ENCODE peak calls at places on chromosome 6, in seven cellular contexts. H is effector memory CD4-positive, alpha-beta T cell; E is kidney; C is Peyer's patch; U is lower lobe of right lung; F is cardiac muscle cell; N is spleen. O is an unnamed sample.

GRCh38 chr6:152948150-152948768 is 34.6 kb downstream of the FBXO5 start:
- DNase-seq in U (no peak), C (no peak), E (no peak), H (no peak), F (peak; percentile 68), N (no peak), O (no peak)

GRCh38 chr6:12555781-12556180 is 160.8 kb upstream of the PHACTR1 start:
- DNase-seq in E (no peak), C (no peak), N (no peak), F (no peak), U (no peak), H (no peak), O (no peak)

GRCh38 chr6:15247750-15248450 is 2.0 kb downstream of the JARID2 start:
- DNase-seq in C (peak; percentile 52), U (peak; percentile 80), F (peak; percentile 70), E (peak; percentile 90), N (peak; percentile 92), H (peak; percentile 18), O (peak; percentile 77)

GRCh38 chr6:36793913-36794703 is 45.1 kb downstream of the CPNE5 start:
- DNase-seq in E (peak; percentile 44), N (no peak), C (no peak), F (peak; percentile 49), U (no peak), H (no peak), O (no peak)

GRCh38 chr6:144248470-144249301 is 36.4 kb upstream of the UTRN start:
- DNase-seq in U (no peak), F (peak; percentile 79), C (no peak), H (no peak), N (no peak), E (no peak), O (no peak)

GRCh38 chr6:26233608-26234420 is 131.2 kb upstream of the BTN3A2 start:
- DNase-seq in N (peak; percentile 93), E (no peak), H (peak; percentile 55), C (peak; percentile 86), F (peak; percentile 68), U (peak; percentile 74), O (peak; percentile 57)

GRCh38 chr6:33621396-33622388 is 570 bp downstream of the ITPR3 start:
- DNase-seq in C (peak; percentile 42), N (peak; percentile 86), E (peak; percentile 88), F (no peak), U (peak; percentile 78), H (peak; percentile 25), O (peak; percentile 74)

GRCh38 chr6:26000366-26000886 is 37.8 kb downstream of the TRIM38 start:
- DNase-seq in H (no peak), E (no peak), U (no peak), F (no peak), N (no peak), C (no peak), O (no peak)

GRCh38 chr6:36290668-36291620 is 21.1 kb downstream of the PNPLA1 start:
- DNase-seq in C (no peak), F (peak; percentile 58), H (no peak), U (peak; percentile 59), E (no peak), N (no peak), O (no peak)

GRCh38 chr6:137697267-137697938 is 169.7 kb upstream of the TNFAIP3 start:
- DNase-seq in N (no peak), C (no peak), U (no peak), E (no peak), H (no peak), F (peak; percentile 82), O (no peak)

GRCh38 chr6:46059608-46060007 is 43.9 kb upstream of the CLIC5 start:
- DNase-seq in H (no peak), C (no peak), U (no peak), N (no peak), F (peak; percentile 40), E (no peak), O (no peak)

GRCh38 chr6:34556031-34556471 is at the start of gene SPDEF:
- DNase-seq in C (no peak), F (no peak), N (no peak), U (no peak), E (peak; percentile 66), H (no peak), O (no peak)

GRCh38 chr6:71482742-71483141 is 194.1 kb downstream of the OGFRL1 start:
- DNase-seq in F (peak; percentile 64), U (no peak), E (no peak), H (no peak), C (no peak), N (no peak), O (no peak)

GRCh38 chr6:33201935-33202334 is 1.3 kb downstream of the SLC39A7 start:
- DNase-seq in C (no peak), U (no peak), N (no peak), H (no peak), F (no peak), E (no peak), O (no peak)

GRCh38 chr6:3782876-3783832 is 31.6 kb upstream of the PXDC1 start:
- DNase-seq in F (no peak), N (no peak), H (no peak), C (no peak), U (no peak), E (no peak), O (peak; percentile 35)

GRCh38 chr6:63923139-63923739 is 287.6 kb downstream of the PHF3 start:
- DNase-seq in H (no peak), C (no peak), U (no peak), N (no peak), E (no peak), F (peak; percentile 63), O (no peak)

GRCh38 chr6:16056263-16056870 is 72.5 kb upstream of the MYLIP start:
- DNase-seq in U (no peak), E (no peak), H (no peak), N (no peak), C (no peak), F (no peak), O (no peak)

GRCh38 chr6:168905451-168906090 is 348.1 kb downstream of the THBS2 start:
- DNase-seq in N (no peak), F (peak; percentile 20), H (no peak), E (no peak), U (no peak), C (no peak), O (no peak)

GRCh38 chr6:43468748-43469681 is 8.4 kb upstream of the TJAP1 start:
- DNase-seq in U (no peak), N (no peak), F (no peak), E (no peak), C (no peak), H (no peak), O (no peak)

GRCh38 chr6:77463308-77463880 is at the start of gene HTR1B:
- DNase-seq in H (no peak), U (peak; percentile 38), E (no peak), C (no peak), N (no peak), F (peak; percentile 37), O (no peak)

GRCh38 chr6:158780963-158781691 is 38.0 kb downstream of the EZR start:
- DNase-seq in F (no peak), H (no peak), C (no peak), U (no peak), N (no peak), E (no peak), O (no peak)

GRCh38 chr6:127737009-127737486 is 160.1 kb downstream of the C6orf58 start:
- DNase-seq in N (no peak), H (peak; percentile 17), U (no peak), E (no peak), C (no peak), F (peak; percentile 79), O (no peak)

GRCh38 chr6:134345780-134346179 is 27.9 kb upstream of the SGK1 start:
- DNase-seq in U (no peak), F (peak; percentile 85), N (no peak), E (no peak), C (no peak), H (no peak), O (no peak)

DNA sequence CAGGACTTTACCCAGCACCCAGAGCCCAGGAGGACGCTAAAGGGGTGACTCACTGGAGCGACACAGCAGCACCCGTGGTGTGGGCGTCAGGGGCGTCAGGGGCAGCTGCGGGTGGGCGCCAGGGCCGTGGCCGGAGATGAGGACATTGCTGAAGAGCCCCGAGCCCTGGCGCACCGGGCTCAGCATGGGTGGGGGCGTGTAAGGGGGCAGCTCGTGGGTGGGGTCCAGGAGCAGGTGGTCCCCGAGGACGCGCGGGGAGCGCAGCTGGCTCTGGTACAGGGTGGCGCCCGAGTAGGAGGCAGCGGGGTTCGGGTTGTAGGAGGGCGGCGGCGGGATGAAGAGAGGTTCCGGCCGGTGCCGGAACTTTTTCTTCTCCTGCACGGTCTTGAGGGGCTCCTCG is 41.6 kb upstream of the MRPS10 start:
- DNase-seq in E (peak; percentile 85), C (no peak), F (no peak), U (no peak), H (no peak), N (no peak), O (peak; percentile 51)
- H3K4me1 ChIP-seq in E (peaks cover 9% of the 10 kb centered on the region), C (peaks cover 17% of the 10 kb centered on the region), F (no peaks in the 10 kb centered on the region), U (peaks cover 19% of the 10 kb centered on the region), H (no peaks in the 10 kb centered on the region), N (peaks cover 39% of the 10 kb centered on the region), O (no peaks in the 10 kb centered on the region)

GRCh38 chr6:118507636-118508035 is 40.5 kb upstream of the PLN start:
- DNase-seq in C (no peak), F (no peak), H (no peak), N (no peak), E (no peak), U (no peak), O (no peak)
- H3K27ac ChIP-seq in C (no peak overlapping the region), F (no peak overlapping the region), H (no peak overlapping the region), N (no peak overlapping the region), E (no peak overlapping the region), U (no peak overlapping the region), O (peak overlapping the region; percentile 86)

DNA sequence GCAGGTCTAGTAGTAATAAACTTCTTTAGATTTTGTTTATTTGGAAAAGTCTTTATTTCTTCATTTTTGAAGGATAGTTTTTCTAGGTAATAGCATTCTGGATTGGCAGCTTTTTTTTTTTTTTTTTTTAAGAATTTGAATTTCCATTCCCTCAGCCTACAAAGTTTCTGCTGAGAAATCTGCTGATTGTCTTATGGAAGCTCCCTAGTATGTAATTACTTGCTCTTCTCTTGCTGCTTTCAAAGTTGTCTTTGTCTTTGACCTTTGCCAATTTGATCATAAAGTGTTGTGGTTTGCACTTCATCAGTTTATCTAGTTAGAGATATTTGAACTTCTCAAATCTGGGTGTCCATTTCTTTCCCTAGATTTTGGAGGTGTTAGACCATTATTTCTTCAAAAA is 82.2 kb upstream of the GMDS start:
- DNase-seq in U (no peak), N (no peak), E (no peak), C (no peak), H (no peak), F (no peak), O (no peak)
- H3K9me3 ChIP-seq in U (peaks cover 50% of the 10 kb centered on the region), N (peaks cover 65% of the 10 kb centered on the region), E (peaks cover 44% of the 10 kb centered on the region), C (peaks cover 22% of the 10 kb centered on the region), H (peaks cover 18% of the 10 kb centered on the region), F (no peaks in the 10 kb centered on the region), O (peaks cover 16% of the 10 kb centered on the region)

DNA sequence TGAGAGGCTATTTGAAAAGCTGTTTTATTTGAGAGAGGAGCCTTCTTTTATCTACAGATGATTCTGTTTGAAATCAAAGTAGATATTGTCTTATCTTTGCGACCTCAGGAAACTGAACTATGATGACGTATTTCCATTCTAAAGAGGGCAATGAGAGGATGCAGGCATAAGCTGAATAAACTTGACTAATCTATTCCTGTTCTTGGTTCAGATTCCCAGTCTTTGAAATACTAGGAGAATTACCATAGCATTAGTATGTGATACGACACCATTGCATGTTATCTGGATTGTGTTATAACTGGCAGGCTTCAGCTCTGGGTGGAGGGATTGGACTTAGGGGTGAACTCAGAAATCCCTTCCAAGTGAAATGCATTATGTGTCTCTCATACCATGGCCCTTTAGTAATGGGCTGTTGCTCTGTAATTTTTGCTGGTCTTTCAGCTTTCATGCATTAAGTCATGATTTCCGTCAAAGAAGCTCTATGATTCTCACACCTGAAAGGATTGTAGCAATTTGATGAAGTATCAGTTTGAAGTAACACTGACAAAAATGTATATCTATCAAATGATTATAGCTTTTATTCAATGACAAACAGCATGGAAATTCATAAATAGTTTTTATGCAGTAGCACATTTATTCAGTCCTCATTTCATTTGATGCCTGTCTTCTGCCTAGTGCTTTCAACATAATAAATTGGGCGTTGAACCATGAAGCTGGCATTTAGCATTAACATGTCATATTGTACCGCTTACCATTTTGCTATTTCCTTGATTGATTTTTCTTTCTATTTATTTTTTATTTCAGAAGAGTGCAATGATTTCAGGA is 138.5 kb upstream of the SPACA1 start:
- DNase-seq in U (no peak), H (no peak), E (no peak), N (no peak), C (no peak), F (peak; percentile 10), O (no peak)
- H3K4me1 ChIP-seq in U (no peaks in the 10 kb centered on the region), H (no peaks in the 10 kb centered on the region), E (no peaks in the 10 kb centered on the region), N (peaks cover 20% of the 10 kb centered on the region), C (no peaks in the 10 kb centered on the region), F (peaks cover 5% of the 10 kb centered on the region), O (no peaks in the 10 kb centered on the region)

O was measured in psoas muscle.